ENCODE peak calls at places on chromosomes 12 and 14, in six cellular contexts. One of them, this sample, is unnamed.
A peak's percentile ranks its signal among the peaks of the same experiment; 100 is the strongest.

GRCh38 chr12:10354071-10354470 is 35.8 kb downstream of the KLRK1 start:
- DNase-seq in mesendoderm: peak; percentile 60
- DNase-seq in mesenchymal stem cell: no peak
- DNase-seq in H1: no peak
- DNase-seq in neuronal stem cell: no peak
- DNase-seq in IMR-90: no peak
- DNase-seq in this sample: no peak

GRCh38 chr14:88168498-88169165 is 154.4 kb downstream of the KCNK10 start:
- DNase-seq in H1: no peak
- DNase-seq in mesendoderm: peak; percentile 78
- DNase-seq in neuronal stem cell: no peak
- DNase-seq in IMR-90: peak; percentile 16
- DNase-seq in mesenchymal stem cell: peak; percentile 29
- DNase-seq in this sample: peak; percentile 67

GRCh38 chr12:71303199-71303598 is 136.4 kb upstream of the LGR5 start:
- DNase-seq in mesenchymal stem cell: no peak
- DNase-seq in H1: no peak
- DNase-seq in mesendoderm: no peak
- DNase-seq in neuronal stem cell: no peak
- DNase-seq in IMR-90: no peak
- DNase-seq in this sample: no peak

GRCh38 chr12:13024151-13024946 is 19.8 kb upstream of the FAM234B start:
- DNase-seq in mesendoderm: no peak
- DNase-seq in H1: no peak
- DNase-seq in neuronal stem cell: no peak
- DNase-seq in mesenchymal stem cell: no peak
- DNase-seq in IMR-90: peak; percentile 82
- DNase-seq in this sample: no peak

GRCh38 chr12:92242917-92243316 is 97.3 kb upstream of the BTG1 start:
- DNase-seq in mesendoderm: no peak
- DNase-seq in mesenchymal stem cell: peak; percentile 74
- DNase-seq in H1: no peak
- DNase-seq in IMR-90: peak; percentile 59
- DNase-seq in neuronal stem cell: no peak
- DNase-seq in this sample: no peak

GRCh38 chr14:100523131-100523530 is 64.1 kb downstream of the BEGAIN start:
- DNase-seq in mesendoderm: no peak
- DNase-seq in mesenchymal stem cell: no peak
- DNase-seq in IMR-90: no peak
- DNase-seq in neuronal stem cell: no peak
- DNase-seq in H1: no peak
- DNase-seq in this sample: peak; percentile 26

GRCh38 chr12:131643581-131644452 is 67.1 kb upstream of the SFSWAP start:
- DNase-seq in mesendoderm: no peak
- DNase-seq in neuronal stem cell: no peak
- DNase-seq in IMR-90: no peak
- DNase-seq in mesenchymal stem cell: no peak
- DNase-seq in H1: no peak
- DNase-seq in this sample: peak; percentile 29

GRCh38 chr14:86221000-86221399 is 691.1 kb downstream of the FLRT2 start:
- DNase-seq in mesendoderm: peak; percentile 96
- DNase-seq in H1: peak; percentile 56
- DNase-seq in mesenchymal stem cell: peak; percentile 23
- DNase-seq in neuronal stem cell: peak; percentile 1
- DNase-seq in IMR-90: peak; percentile 5
- DNase-seq in this sample: peak; percentile 86

GRCh38 chr14:71526388-71526787 is 405.8 kb upstream of the RGS6 start:
- DNase-seq in mesenchymal stem cell: no peak
- DNase-seq in IMR-90: no peak
- DNase-seq in neuronal stem cell: no peak
- DNase-seq in mesendoderm: no peak
- DNase-seq in H1: no peak
- DNase-seq in this sample: no peak

GRCh38 chr12:106804668-106805067 is 30.2 kb downstream of the RIC8B start:
- DNase-seq in IMR-90: no peak
- DNase-seq in mesendoderm: peak; percentile 41
- DNase-seq in mesenchymal stem cell: no peak
- DNase-seq in H1: no peak
- DNase-seq in neuronal stem cell: no peak
- DNase-seq in this sample: no peak

GRCh38 chr14:55802986-55803431 is 223.0 kb downstream of the KTN1 start:
- DNase-seq in IMR-90: peak; percentile 31
- DNase-seq in H1: no peak
- DNase-seq in mesenchymal stem cell: peak; percentile 64
- DNase-seq in neuronal stem cell: no peak
- DNase-seq in mesendoderm: no peak
- DNase-seq in this sample: no peak

GRCh38 chr12:96495155-96495554 is 5.8 kb downstream of the CFAP54 start:
- DNase-seq in H1: no peak
- DNase-seq in mesendoderm: no peak
- DNase-seq in neuronal stem cell: no peak
- DNase-seq in mesenchymal stem cell: no peak
- DNase-seq in IMR-90: no peak
- DNase-seq in this sample: no peak

GRCh38 chr12:12749433-12749832 is 32.3 kb downstream of the CDKN1B start:
- DNase-seq in H1: no peak
- DNase-seq in mesendoderm: peak; percentile 28
- DNase-seq in mesenchymal stem cell: no peak
- DNase-seq in IMR-90: no peak
- DNase-seq in neuronal stem cell: no peak
- DNase-seq in this sample: no peak

GRCh38 chr14:100386121-100386520 is 63.0 kb downstream of the SLC25A47 start:
- DNase-seq in neuronal stem cell: no peak
- DNase-seq in mesenchymal stem cell: peak; percentile 57
- DNase-seq in H1: no peak
- DNase-seq in mesendoderm: peak; percentile 28
- DNase-seq in IMR-90: peak; percentile 34
- DNase-seq in this sample: no peak

GRCh38 chr12:104698871-104699270 is 242.1 kb downstream of the CHST11 start:
- DNase-seq in mesendoderm: no peak
- DNase-seq in IMR-90: peak; percentile 32
- DNase-seq in mesenchymal stem cell: no peak
- DNase-seq in neuronal stem cell: no peak
- DNase-seq in H1: no peak
- DNase-seq in this sample: no peak

GRCh38 chr12:17344649-17345048 is 738.7 kb upstream of the LMO3 start:
- DNase-seq in H1: no peak
- DNase-seq in neuronal stem cell: no peak
- DNase-seq in mesenchymal stem cell: no peak
- DNase-seq in IMR-90: no peak
- DNase-seq in mesendoderm: no peak
- DNase-seq in this sample: no peak

GRCh38 chr14:92380131-92380530 is 57.2 kb downstream of the SLC24A4 start:
- DNase-seq in mesendoderm: no peak
- DNase-seq in H1: no peak
- DNase-seq in IMR-90: no peak
- DNase-seq in mesenchymal stem cell: no peak
- DNase-seq in neuronal stem cell: no peak
- DNase-seq in this sample: no peak

GRCh38 chr12:49365542-49365941 is 1.7 kb upstream of the SPATS2 start:
- DNase-seq in mesenchymal stem cell: peak; percentile 31
- DNase-seq in neuronal stem cell: no peak
- DNase-seq in mesendoderm: no peak
- DNase-seq in H1: no peak
- DNase-seq in IMR-90: peak; percentile 89
- DNase-seq in this sample: no peak

GRCh38 chr12:132404435-132404855 is 75.1 kb upstream of the GALNT9 start:
- DNase-seq in mesendoderm: no peak
- DNase-seq in IMR-90: no peak
- DNase-seq in mesenchymal stem cell: no peak
- DNase-seq in neuronal stem cell: no peak
- DNase-seq in H1: no peak
- DNase-seq in this sample: no peak

GRCh38 chr12:31518680-31519227 is 72.2 kb downstream of the DENND5B start:
- DNase-seq in neuronal stem cell: peak; percentile 29
- DNase-seq in IMR-90: peak; percentile 100
- DNase-seq in mesenchymal stem cell: peak; percentile 97
- DNase-seq in H1: peak; percentile 64
- DNase-seq in mesendoderm: peak; percentile 95
- DNase-seq in this sample: peak; percentile 63

GRCh38 chr14:21068521-21069387 is 1.4 kb upstream of the ARHGEF40 start:
- DNase-seq in H1: no peak
- DNase-seq in neuronal stem cell: peak; percentile 61
- DNase-seq in IMR-90: peak; percentile 52
- DNase-seq in mesendoderm: peak; percentile 81
- DNase-seq in mesenchymal stem cell: peak; percentile 66
- DNase-seq in this sample: peak; percentile 63

GRCh38 chr14:78254911-78255431 is 84.8 kb downstream of the NRXN3 start:
- DNase-seq in H1: no peak
- DNase-seq in neuronal stem cell: no peak
- DNase-seq in mesendoderm: no peak
- DNase-seq in IMR-90: no peak
- DNase-seq in mesenchymal stem cell: no peak
- DNase-seq in this sample: no peak

GRCh38 chr12:101743242-101743641 is 4.0 kb upstream of the SYCP3 start:
- DNase-seq in IMR-90: no peak
- DNase-seq in neuronal stem cell: no peak
- DNase-seq in H1: no peak
- DNase-seq in mesendoderm: no peak
- DNase-seq in mesenchymal stem cell: no peak
- DNase-seq in this sample: no peak

GRCh38 chr14:87824261-87824660 is 168.7 kb downstream of the GALC start:
- DNase-seq in neuronal stem cell: no peak
- DNase-seq in mesenchymal stem cell: no peak
- DNase-seq in mesendoderm: no peak
- DNase-seq in IMR-90: no peak
- DNase-seq in H1: no peak
- DNase-seq in this sample: no peak

GRCh38 chr14:21084988-21085853 is 13.2 kb downstream of the ZNF219 start:
- DNase-seq in IMR-90: peak; percentile 91
- DNase-seq in mesendoderm: no peak
- DNase-seq in mesenchymal stem cell: peak; percentile 36
- DNase-seq in H1: no peak
- DNase-seq in neuronal stem cell: no peak
- DNase-seq in this sample: no peak

DNA sequence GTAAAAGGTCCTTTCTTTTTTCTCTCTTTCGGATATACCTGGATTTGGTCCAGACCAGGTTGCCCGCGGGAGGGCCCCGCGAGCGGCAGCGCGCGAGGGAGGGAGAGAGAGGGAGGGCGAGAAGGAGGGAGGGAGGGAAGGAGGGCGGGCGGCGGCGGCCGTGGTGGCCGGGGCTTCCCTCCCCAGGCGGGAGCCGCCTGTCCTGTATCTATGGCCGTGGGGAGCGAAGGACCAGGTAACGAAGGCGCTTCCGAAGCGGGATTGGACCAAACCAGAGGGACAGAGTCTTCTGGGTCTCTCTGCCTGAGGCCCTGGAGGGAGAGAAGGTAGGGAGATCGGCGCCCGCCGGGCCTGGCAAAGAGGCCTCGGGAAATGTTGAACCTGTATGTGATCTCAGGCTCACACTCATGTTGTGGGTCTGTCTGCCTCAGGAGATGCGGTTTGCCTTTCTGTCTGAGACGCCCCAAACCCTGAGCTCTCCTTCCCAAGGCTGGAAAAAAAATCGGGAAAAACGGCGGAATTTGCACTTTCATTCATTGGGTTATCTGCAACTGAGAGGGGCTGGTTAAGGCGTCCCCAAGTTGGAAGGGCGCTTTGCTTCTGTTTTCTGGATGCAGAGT is 5.2 kb upstream of the HOXC9 start:
- DNase-seq in H1: no peak
- DNase-seq in mesenchymal stem cell: no peak
- DNase-seq in IMR-90: no peak
- DNase-seq in mesendoderm: no peak
- DNase-seq in neuronal stem cell: no peak
- DNase-seq in this sample: no peak
- H2BK15ac ChIP-seq in H1: peak overlapping the region; percentile 72
- H2BK15ac ChIP-seq in mesenchymal stem cell: peak overlapping the region; percentile 84
- H2BK15ac ChIP-seq in IMR-90: no peak overlapping the region
- H2BK15ac ChIP-seq in mesendoderm: no peak overlapping the region
- H2BK15ac ChIP-seq in neuronal stem cell: no peak overlapping the region
- H2BK15ac ChIP-seq in this sample: no peak overlapping the region

DNA sequence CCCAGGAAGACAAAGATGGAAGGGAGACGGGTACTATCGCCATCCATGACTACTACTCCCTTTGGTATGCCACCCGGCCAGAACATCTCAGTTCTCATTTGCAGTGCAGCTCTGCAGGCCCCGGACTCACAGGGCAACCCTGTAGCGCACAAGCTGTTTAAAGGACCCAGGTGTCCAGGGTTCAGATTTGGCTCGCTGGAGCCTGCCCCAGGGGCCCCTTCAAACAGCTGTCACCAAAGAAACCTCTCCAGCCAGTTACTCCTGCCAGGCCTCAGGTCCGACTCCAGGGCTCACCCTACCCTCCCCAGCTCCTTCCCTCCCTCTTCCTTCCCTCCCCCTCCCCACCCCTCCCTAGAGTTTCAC is 5.5 kb upstream of the CHD4 start:
- DNase-seq in mesenchymal stem cell: no peak
- DNase-seq in H1: no peak
- DNase-seq in mesendoderm: no peak
- DNase-seq in IMR-90: no peak
- DNase-seq in neuronal stem cell: no peak
- DNase-seq in this sample: no peak
- H2BK5ac ChIP-seq in mesenchymal stem cell: peak overlapping the region; percentile 86
- H2BK5ac ChIP-seq in H1: peak overlapping the region; percentile 79
- H2BK5ac ChIP-seq in mesendoderm: no peak overlapping the region
- H2BK5ac ChIP-seq in IMR-90: peak overlapping the region; percentile 97
- H2BK5ac ChIP-seq in neuronal stem cell: peak overlapping the region; percentile 84
- H2BK5ac ChIP-seq in this sample: no peak overlapping the region

GRCh38 chr12:56687225-56688128 is 607 bp downstream of the PTGES3 start:
- DNase-seq in mesendoderm: no peak
- DNase-seq in neuronal stem cell: no peak
- DNase-seq in mesenchymal stem cell: peak; percentile 62
- DNase-seq in IMR-90: no peak
- DNase-seq in H1: no peak
- DNase-seq in this sample: peak; percentile 28
- H2BK15ac ChIP-seq in mesendoderm: no peak overlapping the region
- H2BK15ac ChIP-seq in neuronal stem cell: peak overlapping the region; percentile 25
- H2BK15ac ChIP-seq in mesenchymal stem cell: peak overlapping the region; percentile 90
- H2BK15ac ChIP-seq in IMR-90: peak overlapping the region; percentile 4
- H2BK15ac ChIP-seq in H1: no peak overlapping the region
- H2BK15ac ChIP-seq in this sample: no peak overlapping the region

DNA sequence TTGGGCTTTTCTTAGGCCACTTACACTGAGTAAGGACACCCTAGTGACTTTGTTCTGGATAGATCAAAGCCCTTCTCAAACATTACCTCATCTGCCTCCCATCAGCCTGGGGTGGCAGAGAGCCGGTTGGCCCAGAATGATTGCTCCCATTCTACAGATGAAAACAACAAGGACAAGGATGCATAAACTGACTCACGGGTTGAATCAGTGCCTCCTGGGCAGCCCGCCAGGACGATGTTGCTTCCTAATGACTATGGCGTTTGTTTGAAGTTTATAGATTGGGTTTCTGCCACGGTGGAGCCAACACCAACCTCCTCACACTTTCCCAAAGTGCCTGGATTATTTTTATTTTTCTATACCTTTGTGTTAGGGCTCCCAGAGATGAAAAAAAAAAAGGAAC is 3.6 kb upstream of the VRK1 start:
- DNase-seq in mesendoderm: no peak
- DNase-seq in neuronal stem cell: no peak
- DNase-seq in H1: no peak
- DNase-seq in mesenchymal stem cell: no peak
- DNase-seq in IMR-90: no peak
- DNase-seq in this sample: no peak
- H2BK5ac ChIP-seq in mesendoderm: no peak overlapping the region
- H2BK5ac ChIP-seq in neuronal stem cell: no peak overlapping the region
- H2BK5ac ChIP-seq in H1: no peak overlapping the region
- H2BK5ac ChIP-seq in mesenchymal stem cell: no peak overlapping the region
- H2BK5ac ChIP-seq in IMR-90: no peak overlapping the region
- H2BK5ac ChIP-seq in this sample: no peak overlapping the region